ENCODE peak calls at places on chromosomes 12 and 14, in four cellular contexts. V, S, R and P are unnamed samples.

GRCh38 chr12:80756875-80757274 is 40.2 kb downstream of the MYF5 start:
- DNase-seq in S (no peak), R (no peak), V (peak), P (no peak)

GRCh38 chr12:91574391-91574790 is 391.8 kb upstream of the DCN start:
- DNase-seq in R (no peak), S (no peak), V (no peak), P (no peak)

GRCh38 chr12:52210186-52210924 is 18.5 kb upstream of the KRT80 start:
- DNase-seq in V (peak), S (no peak), R (peak), P (no peak)

GRCh38 chr12:93197067-93197593 is 180.6 kb upstream of the NUDT4 start:
- DNase-seq in S (no peak), R (peak), V (peak), P (no peak)

GRCh38 chr14:90645842-90646443 is 170.3 kb downstream of the TTC7B start:
- DNase-seq in V (peak), R (peak), S (no peak), P (peak)

GRCh38 chr14:89640141-89640540 is 223.1 kb upstream of the FOXN3 start:
- DNase-seq in R (no peak), S (no peak), V (peak), P (no peak)

GRCh38 chr12:87953257-87953860 is 75.8 kb downstream of the C12orf50 start:
- DNase-seq in R (peak), V (peak), S (peak), P (peak)

GRCh38 chr12:24470050-24470449 is 478.9 kb downstream of the BCAT1 start:
- DNase-seq in V (peak), S (no peak), R (peak), P (no peak)

GRCh38 chr12:17640615-17641014 is 449.4 kb downstream of the RERGL start:
- DNase-seq in R (no peak), V (no peak), S (no peak), P (no peak)

GRCh38 chr12:43111608-43112007 is 440.4 kb downstream of the ADAMTS20 start:
- DNase-seq in S (no peak), R (no peak), V (peak), P (no peak)

GRCh38 chr12:82627799-82628198 is 58.9 kb upstream of the TMTC2 start:
- DNase-seq in V (peak), S (peak), R (peak), P (no peak)

GRCh38 chr14:91143862-91144261 is 30.0 kb downstream of the DGLUCY start:
- DNase-seq in S (no peak), V (no peak), R (no peak), P (no peak)

GRCh38 chr12:87652026-87652425 is 377.2 kb downstream of the C12orf50 start:
- DNase-seq in R (no peak), V (no peak), S (no peak), P (no peak)

GRCh38 chr12:131096681-131097181 is 143.0 kb downstream of the ADGRD1 start:
- DNase-seq in S (no peak), V (no peak), R (no peak), P (no peak)

GRCh38 chr14:55347040-55347439 is 64.6 kb downstream of the ATG14 start:
- DNase-seq in V (no peak), R (no peak), S (no peak), P (no peak)

GRCh38 chr14:67704484-67705089 is 2.9 kb downstream of the RDH12 start:
- DNase-seq in S (no peak), V (peak), R (peak), P (no peak)

GRCh38 chr14:51396222-51396815 is 156.3 kb downstream of the TMX1 start:
- DNase-seq in S (peak), R (peak), V (peak), P (peak)

GRCh38 chr12:105986779-105987686 is 151.7 kb downstream of the NUAK1 start:
- DNase-seq in S (peak), V (peak), R (peak), P (no peak)

GRCh38 chr14:69708586-69709169 is 58.3 kb upstream of the SRSF5 start:
- DNase-seq in V (no peak), R (peak), S (no peak), P (no peak)

GRCh38 chr12:61891632-61892031 is 368.6 kb upstream of the USP15 start:
- DNase-seq in V (no peak), R (peak), S (no peak), P (no peak)

GRCh38 chr12:32671930-32672785 is 6.9 kb upstream of the DNM1L start:
- DNase-seq in S (peak), R (peak), V (peak), P (no peak)

GRCh38 chr12:92784795-92785562 is 82.2 kb downstream of the PLEKHG7 start:
- DNase-seq in R (peak), S (no peak), V (peak), P (peak)

GRCh38 chr12:32217354-32218310 is 111.0 kb downstream of the BICD1 start:
- DNase-seq in V (peak), S (peak), R (peak), P (peak)

GRCh38 chr12:85280138-85280983 is at the start of gene ALX1:
- DNase-seq in V (peak), R (peak), S (no peak), P (no peak)

GRCh38 chr12:85281947-85282312 is 1.9 kb downstream of the ALX1 start:
- DNase-seq in R (no peak), S (no peak), V (no peak), P (no peak)

GRCh38 chr12:85280984-85281946 is 1.2 kb downstream of the ALX1 start:
- DNase-seq in S (no peak), V (no peak), R (no peak), P (no peak)

GRCh38 chr12:85279449-85280137 is 427 bp upstream of the ALX1 start:
- DNase-seq in S (no peak), V (no peak), R (no peak), P (no peak)

GRCh38 chr12:85283560-85283959 is 3.5 kb downstream of the ALX1 start:
- DNase-seq in V (no peak), S (no peak), R (no peak), P (no peak)
- H3K4me3 ChIP-seq in V (no peak), S (no peak), R (no peak), P (no peak)

GRCh38 chr12:48970702-48971334 is 717 bp downstream of the WNT10B start:
- DNase-seq in S (no peak), R (no peak), V (no peak), P (no peak)
- H3K4me3 ChIP-seq in S (peak), R (peak), V (no peak), P (no peak)

GRCh38 chr14:73339846-73340565 is 102.7 kb downstream of the PAPLN start:
- DNase-seq in V (no peak), S (no peak), R (no peak), P (no peak)
- H3K4me3 ChIP-seq in V (no peak), S (no peak), R (no peak), P (no peak)

GRCh38 chr12:94421868-94422740 is 37.6 kb downstream of the CEP83 start:
- DNase-seq in R (no peak), S (no peak), V (no peak), P (no peak)

GRCh38 chr12:94418517-94418916 is 41.1 kb downstream of the CEP83 start:
- DNase-seq in S (no peak), R (peak), V (no peak), P (no peak)

GRCh38 chr12:94416613-94417012 is 43.1 kb downstream of the CEP83 start:
- DNase-seq in R (no peak), V (no peak), S (no peak), P (no peak)
- H3K4me3 ChIP-seq in R (no peak), V (no peak), S (no peak), P (no peak)

DNA sequence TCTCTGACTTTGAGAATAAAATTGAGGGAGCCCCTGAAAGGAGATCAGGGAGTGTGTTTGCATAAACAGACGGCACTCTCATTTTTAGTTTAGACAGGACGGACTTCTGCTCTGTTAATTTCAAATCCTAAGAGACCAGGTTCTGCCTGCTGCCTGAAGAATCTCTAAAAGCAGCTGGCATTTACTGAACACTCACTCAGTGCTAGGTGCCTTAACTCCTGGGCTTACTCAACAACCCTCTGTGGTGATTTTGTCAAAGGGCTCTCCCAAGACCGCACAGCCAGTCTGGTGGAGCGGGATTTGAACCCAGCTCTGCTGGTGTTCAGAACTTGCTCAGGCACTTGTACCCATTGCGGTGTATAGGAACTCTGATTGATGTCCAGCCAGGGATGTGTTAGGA is 2.2 kb downstream of the ORAI1 start:
- DNase-seq in S (no peak), V (no peak), R (no peak), P (no peak)
- H3K4me3 ChIP-seq in S (no peak), V (no peak), R (no peak), P (no peak)

DNA sequence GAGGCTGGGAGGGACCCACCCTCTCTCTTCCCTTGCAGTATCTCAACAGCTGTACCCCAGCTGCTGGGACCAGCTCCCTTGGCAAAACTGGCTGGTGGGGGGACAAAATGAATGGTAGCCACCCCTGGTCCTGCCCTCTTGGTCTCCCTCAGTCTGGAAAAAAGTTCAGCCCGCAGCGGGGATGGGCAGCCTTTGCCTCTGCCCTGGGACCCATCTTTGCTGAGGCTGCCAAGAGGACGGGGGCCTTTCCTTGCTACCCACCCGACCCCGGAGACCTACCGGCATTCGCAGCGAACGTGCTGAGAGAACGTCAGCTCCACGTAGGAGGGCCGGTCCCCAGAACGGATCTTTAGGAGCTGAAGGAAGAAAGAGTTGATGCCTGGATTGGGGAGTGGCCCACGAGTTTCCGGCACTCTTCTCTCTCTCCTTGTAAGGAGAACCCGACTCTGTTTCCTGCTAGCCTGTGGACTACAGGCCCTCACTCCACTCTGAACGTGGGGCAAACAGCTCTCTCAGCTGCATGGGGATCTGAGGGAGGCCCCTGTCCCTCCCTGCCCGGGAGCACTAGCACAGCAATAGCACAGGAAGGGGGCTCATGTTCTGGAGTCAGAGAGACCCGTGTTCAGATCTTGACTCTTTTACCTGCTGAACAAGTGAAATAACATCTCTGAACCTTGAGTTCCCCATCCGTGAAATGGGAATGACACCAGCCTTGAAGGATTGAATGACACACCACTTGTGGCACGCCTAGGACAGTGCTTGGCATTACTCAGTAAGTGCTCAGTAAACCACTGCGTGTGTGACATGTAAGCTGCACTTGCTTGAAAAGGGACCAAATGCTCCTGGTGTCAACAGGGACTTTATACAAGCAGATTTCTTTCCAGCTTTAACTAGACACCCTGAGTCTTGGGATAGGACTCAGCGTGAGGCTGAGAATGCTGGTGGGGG is 6.9 kb downstream of the PGF start:
- DNase-seq in R (no peak), V (no peak), S (no peak), P (no peak)
- H3K4me3 ChIP-seq in R (no peak), V (no peak), S (no peak), P (no peak)